ENCODE peak calls at places on chromosome 17, in eight cellular contexts. X is hepatic stellate cell; L is anterior cingulate cortex; T is NCI-H1930; Q is activated B cell treated with CpG ODN at 0.5 μM for 24 hours; O is activated naive CD4-positive, alpha-beta T cell treated with Interleukin-2 at 50 U/mL for 16 hours; G is left cardiac atrium; N is Caki2. I is an unnamed sample.

GRCh38 chr17:78241277-78242023 is 10.0 kb downstream of the TMEM235 start:
- DNase-seq in X (peak; percentile 65), L (peak; percentile 75), T (no peak), Q (no peak), O (no peak), G (no peak), N (peak; percentile 77), I (peak; percentile 88)

GRCh38 chr17:34899892-34900291 is 61.4 kb downstream of the CCT6B start:
- DNase-seq in X (no peak), L (no peak), T (no peak), Q (no peak), O (no peak), G (no peak), N (no peak), I (no peak)

GRCh38 chr17:19003543-19003965 is 1.0 kb downstream of the FAM83G start:
- DNase-seq in X (no peak), L (no peak), T (no peak), Q (no peak), O (no peak), G (no peak), N (peak; percentile 28), I (no peak)

GRCh38 chr17:39529455-39529854 is 68.2 kb downstream of the CDK12 start:
- DNase-seq in X (no peak), L (no peak), T (no peak), Q (no peak), O (no peak), G (no peak), N (no peak), I (no peak)

GRCh38 chr17:39752241-39752831 is 14.6 kb downstream of the GRB7 start:
- DNase-seq in X (no peak), L (no peak), T (no peak), Q (no peak), O (no peak), G (no peak), N (no peak), I (no peak)

GRCh38 chr17:19978206-19978802 is 676 bp upstream of the AKAP10 start:
- DNase-seq in X (no peak), L (no peak), T (no peak), Q (no peak), O (peak; percentile 25), G (no peak), N (no peak), I (no peak)

GRCh38 chr17:1724869-1725641 is 551 bp downstream of the WDR81 start:
- DNase-seq in X (peak; percentile 59), L (no peak), T (no peak), Q (no peak), O (no peak), G (no peak), N (peak; percentile 7), I (no peak)

GRCh38 chr17:38421871-38422819 is 6.1 kb upstream of the ARHGAP23 start:
- DNase-seq in X (no peak), L (peak; percentile 32), T (no peak), Q (no peak), O (no peak), G (no peak), N (no peak), I (no peak)

GRCh38 chr17:2792541-2793169 is 3.6 kb upstream of the RAP1GAP2 start:
- DNase-seq in X (no peak), L (no peak), T (no peak), Q (no peak), O (peak; percentile 75), G (no peak), N (no peak), I (no peak)

GRCh38 chr17:7496470-7497227 is 12.5 kb downstream of the POLR2A start:
- DNase-seq in X (no peak), L (no peak), T (no peak), Q (no peak), O (no peak), G (peak; percentile 36), N (no peak), I (no peak)

GRCh38 chr17:65005858-65006257 is 50.7 kb downstream of the GNA13 start:
- DNase-seq in X (no peak), L (no peak), T (no peak), Q (no peak), O (no peak), G (no peak), N (no peak), I (no peak)

GRCh38 chr17:59561042-59561441 is 4.4 kb upstream of the DHX40 start:
- DNase-seq in X (peak; percentile 27), L (no peak), T (no peak), Q (no peak), O (no peak), G (no peak), N (peak; percentile 26), I (no peak)

GRCh38 chr17:9142772-9143494 is 121.6 kb downstream of the NTN1 start:
- DNase-seq in X (no peak), L (no peak), T (no peak), Q (no peak), O (no peak), G (no peak), N (no peak), I (peak; percentile 58)

GRCh38 chr17:59420901-59421300 is 89.4 kb downstream of the YPEL2 start:
- DNase-seq in X (no peak), L (no peak), T (no peak), Q (no peak), O (no peak), G (no peak), N (no peak), I (no peak)

GRCh38 chr17:57296231-57296630 is 39.9 kb downstream of the MSI2 start:
- DNase-seq in X (no peak), L (no peak), T (peak; percentile 71), Q (no peak), O (no peak), G (no peak), N (no peak), I (no peak)

GRCh38 chr17:66466933-66467367 is 164.5 kb downstream of the PRKCA start:
- DNase-seq in X (peak; percentile 77), L (no peak), T (no peak), Q (no peak), O (peak; percentile 67), G (peak; percentile 31), N (peak; percentile 96), I (no peak)

GRCh38 chr17:75108193-75108592 is 1.6 kb upstream of the ARMC7 start:
- DNase-seq in X (no peak), L (no peak), T (no peak), Q (no peak), O (no peak), G (no peak), N (no peak), I (no peak)

GRCh38 chr17:50173335-50173941 is 7.6 kb downstream of the SGCA start:
- DNase-seq in X (peak; percentile 92), L (no peak), T (no peak), Q (no peak), O (no peak), G (no peak), N (no peak), I (no peak)

GRCh38 chr17:82230627-82231311 is 1.9 kb downstream of the SLC16A3 start:
- DNase-seq in X (peak; percentile 93), L (peak; percentile 65), T (no peak), Q (peak; percentile 68), O (peak; percentile 58), G (peak; percentile 93), N (peak; percentile 95), I (no peak)

GRCh38 chr17:30337393-30337999 is 3.6 kb upstream of the TMIGD1 start:
- DNase-seq in X (no peak), L (no peak), T (no peak), Q (no peak), O (no peak), G (no peak), N (peak; percentile 89), I (no peak)

GRCh38 chr17:47708312-47708863 is 14.4 kb downstream of the TBKBP1 start:
- DNase-seq in X (no peak), L (no peak), T (no peak), Q (no peak), O (no peak), G (no peak), N (no peak), I (peak; percentile 23)

GRCh38 chr17:9434502-9435113 is 141.0 kb downstream of the STX8 start:
- DNase-seq in X (no peak), L (no peak), T (no peak), Q (no peak), O (no peak), G (no peak), N (peak; percentile 70), I (no peak)

GRCh38 chr17:19331134-19331533 is 31.4 kb downstream of the B9D1 start:
- DNase-seq in X (peak; percentile 92), L (no peak), T (no peak), Q (no peak), O (no peak), G (no peak), N (no peak), I (no peak)

GRCh38 chr17:60802377-60802776 is 124.7 kb downstream of the BCAS3 start:
- DNase-seq in X (no peak), L (no peak), T (no peak), Q (no peak), O (no peak), G (no peak), N (no peak), I (no peak)

GRCh38 chr17:37671813-37672544 is 28.7 kb upstream of the DDX52 start:
- DNase-seq in X (peak; percentile 75), L (no peak), T (no peak), Q (no peak), O (no peak), G (no peak), N (peak; percentile 86), I (no peak)

GRCh38 chr17:58338907-58339774 is 10.5 kb upstream of the TSPOAP1 start:
- DNase-seq in X (peak; percentile 68), L (no peak), T (no peak), Q (peak; percentile 67), O (peak; percentile 55), G (peak; percentile 51), N (no peak), I (no peak)

GRCh38 chr17:28267720-28268609 is 51.0 kb upstream of the TMEM97 start:
- DNase-seq in X (no peak), L (no peak), T (no peak), Q (no peak), O (no peak), G (no peak), N (no peak), I (no peak)

GRCh38 chr17:13320046-13320785 is 281.5 kb downstream of the HS3ST3A1 start:
- DNase-seq in X (no peak), L (no peak), T (no peak), Q (no peak), O (no peak), G (no peak), N (no peak), I (no peak)

GRCh38 chr17:49910094-49910857 is 58.7 kb upstream of the DLX4 start:
- DNase-seq in X (no peak), L (no peak), T (no peak), Q (no peak), O (peak; percentile 7), G (no peak), N (no peak), I (no peak)